ENCODE peak calls at places on chromosomes 16 and 17, in four cellular contexts. I is right lobe of liver; N is CD4-positive, alpha-beta T cell; B is AG10803. C is an unnamed sample.

GRCh38 chr17:9233761-9234160 is 212.5 kb downstream of the NTN1 start:
- DNase-seq in I (peak; percentile 13), N (no peak), B (no peak), C (no peak)

GRCh38 chr16:21568502-21569189 is 30.7 kb upstream of the METTL9 start:
- DNase-seq in I (no peak), N (no peak), B (no peak), C (no peak)

GRCh38 chr16:56634715-56635440 is 2.4 kb downstream of the MT1M start:
- DNase-seq in I (no peak), N (no peak), B (no peak), C (no peak)

GRCh38 chr17:30530346-30531025 is 53.3 kb downstream of the GOSR1 start:
- DNase-seq in I (no peak), N (no peak), B (peak; percentile 59), C (no peak)

GRCh38 chr16:66572356-66572755 is 6.1 kb downstream of the CMTM1 start:
- DNase-seq in I (no peak), N (no peak), B (no peak), C (no peak)

GRCh38 chr16:200388-200787 is 20.1 kb downstream of the HBQ1 start:
- DNase-seq in I (no peak), N (no peak), B (peak; percentile 71), C (no peak)

GRCh38 chr17:63946440-63947363 is 14.6 kb upstream of the CD79B start:
- DNase-seq in I (peak; percentile 55), N (peak; percentile 34), B (peak; percentile 15), C (peak; percentile 47)

GRCh38 chr16:11283820-11284248 is 2.7 kb upstream of the PRM1 start:
- DNase-seq in I (no peak), N (no peak), B (peak; percentile 15), C (no peak)

GRCh38 chr17:47674503-47674902 is 19.5 kb upstream of the TBKBP1 start:
- DNase-seq in I (no peak), N (no peak), B (no peak), C (no peak)

GRCh38 chr17:50514388-50514787 is 6.1 kb downstream of the MYCBPAP start:
- DNase-seq in I (no peak), N (no peak), B (no peak), C (no peak)

GRCh38 chr16:8919089-8919933 is 37.2 kb downstream of the LITAFD start:
- DNase-seq in I (no peak), N (no peak), B (no peak), C (no peak)

GRCh38 chr17:14701901-14702300 is 401.0 kb downstream of the HS3ST3B1 start:
- DNase-seq in I (no peak), N (no peak), B (peak; percentile 9), C (no peak)

DNA sequence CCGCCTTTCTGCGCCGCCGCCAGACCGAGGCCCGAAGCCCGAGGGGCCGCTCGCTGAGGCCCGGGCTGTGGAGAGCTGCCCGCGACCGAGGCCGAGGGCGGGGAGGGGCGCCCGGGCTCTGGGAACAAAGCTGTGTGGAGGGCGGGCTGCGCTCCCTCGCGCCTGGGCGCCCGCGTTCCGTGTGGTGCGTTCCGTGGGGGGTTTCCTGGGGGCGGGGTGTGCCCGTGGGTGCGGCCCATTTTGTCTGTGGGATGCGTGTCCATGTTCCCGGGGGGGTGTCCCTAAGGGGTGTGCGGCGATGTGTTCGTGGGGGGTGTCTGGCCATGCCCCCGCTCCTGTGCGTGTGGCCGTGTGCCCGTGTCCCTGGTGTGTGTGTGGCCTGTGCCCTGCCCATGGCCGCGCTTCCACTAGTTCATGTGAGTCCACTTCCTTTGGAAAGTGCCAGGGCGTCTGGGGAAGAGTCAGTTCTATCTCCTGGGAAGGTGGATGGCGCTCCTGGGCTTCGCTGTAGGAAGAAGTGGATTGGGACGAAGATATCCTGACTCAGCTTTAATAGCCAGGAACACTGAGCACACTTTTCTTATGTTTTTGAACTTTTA is 520 bp downstream of the JPT2 start:
- DNase-seq in I (peak; percentile 66), N (peak; percentile 35), B (peak; percentile 48), C (peak; percentile 38)
- TF ChIP-seq CTCF in I (no peak), N (no peak), B (no peak), C (no peak)

GRCh38 chr17:67549787-67550186 is 167.9 kb upstream of the NOL11 start:
- DNase-seq in I (no peak), N (no peak), B (no peak), C (no peak)

GRCh38 chr17:67548693-67549092 is 169.0 kb upstream of the NOL11 start:
- DNase-seq in I (no peak), N (no peak), B (no peak), C (no peak)

GRCh38 chr17:67544364-67544763 is 167.3 kb downstream of the PITPNC1 start:
- DNase-seq in I (peak; percentile 39), N (no peak), B (no peak), C (no peak)

GRCh38 chr17:67542219-67543114 is 165.4 kb downstream of the PITPNC1 start:
- DNase-seq in I (no peak), N (no peak), B (no peak), C (no peak)

DNA sequence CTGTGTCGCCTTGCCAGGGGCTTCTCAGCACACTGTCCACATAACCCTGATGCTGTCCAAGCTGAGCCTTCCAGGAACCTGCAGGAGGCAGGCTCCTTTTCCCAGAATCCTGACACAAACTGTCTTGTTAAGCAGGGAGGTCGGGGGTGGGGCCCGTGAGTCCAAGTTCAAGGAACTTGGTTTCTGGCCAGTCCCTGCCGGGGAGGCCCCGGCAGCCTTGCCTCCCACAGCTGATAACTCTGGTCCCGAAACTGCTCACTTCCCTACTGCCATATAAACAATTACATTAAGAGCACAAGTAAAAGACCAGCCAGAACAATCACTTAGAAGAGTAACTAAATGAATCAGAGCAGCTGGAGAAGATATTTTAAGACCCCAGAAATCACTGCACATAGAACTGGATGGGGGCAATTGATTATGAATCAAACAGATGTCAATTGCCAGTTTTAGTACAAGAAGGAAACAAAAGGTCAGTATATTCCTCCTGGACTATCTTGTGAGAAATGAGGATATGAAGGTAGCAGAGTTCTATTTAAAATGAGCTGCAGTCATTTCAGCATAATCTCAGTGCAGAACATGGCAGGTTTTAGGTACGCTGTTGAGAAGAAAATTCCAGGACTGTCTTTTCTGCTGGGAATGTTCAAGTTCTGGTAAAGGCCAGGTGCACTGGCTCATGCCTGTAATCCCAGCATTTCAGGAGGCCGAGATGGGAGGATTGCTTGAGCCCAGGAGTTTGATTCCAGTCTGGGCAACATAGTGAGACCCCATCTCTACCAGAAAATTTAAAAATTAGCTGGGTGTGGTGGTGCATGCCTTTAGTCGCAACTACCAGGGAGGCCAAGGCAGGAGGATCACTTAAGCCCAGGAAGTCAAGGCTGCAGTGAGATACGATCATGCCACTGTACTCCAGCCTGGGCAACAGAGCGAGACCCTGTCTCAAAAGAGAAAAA is 169.8 kb downstream of the PITPNC1 start:
- DNase-seq in I (peak; percentile 62), N (no peak), B (no peak), C (no peak)
- TF ChIP-seq CTCF in I (no peak), N (no peak), B (no peak), C (no peak)

GRCh38 chr17:6534846-6535514 is 21.4 kb downstream of the PITPNM3 start:
- DNase-seq in I (no peak), N (no peak), B (no peak), C (no peak)

GRCh38 chr17:6536053-6536452 is 20.3 kb downstream of the PITPNM3 start:
- DNase-seq in I (no peak), N (no peak), B (no peak), C (no peak)

GRCh38 chr17:6530324-6530920 is 25.9 kb downstream of the PITPNM3 start:
- DNase-seq in I (no peak), N (no peak), B (no peak), C (no peak)

GRCh38 chr17:6531575-6531974 is 24.8 kb downstream of the PITPNM3 start:
- DNase-seq in I (no peak), N (no peak), B (no peak), C (no peak)

GRCh38 chr17:6532441-6532885 is 23.9 kb downstream of the PITPNM3 start:
- DNase-seq in I (no peak), N (no peak), B (no peak), C (no peak)
- TF ChIP-seq CTCF in I (no peak), N (no peak), B (no peak), C (no peak)

GRCh38 chr16:78244131-78244899 is 144.9 kb downstream of the WWOX start:
- DNase-seq in I (no peak), N (no peak), B (no peak), C (no peak)

GRCh38 chr16:78252757-78253156 is 153.3 kb downstream of the WWOX start:
- DNase-seq in I (no peak), N (no peak), B (no peak), C (no peak)

GRCh38 chr16:78251115-78251514 is 151.7 kb downstream of the WWOX start:
- DNase-seq in I (no peak), N (no peak), B (no peak), C (no peak)

GRCh38 chr16:78249832-78250231 is 150.4 kb downstream of the WWOX start:
- DNase-seq in I (no peak), N (no peak), B (no peak), C (no peak)

GRCh38 chr16:78249056-78249455 is 149.6 kb downstream of the WWOX start:
- DNase-seq in I (peak; percentile 85), N (no peak), B (no peak), C (no peak)
- TF ChIP-seq CTCF in I (peak; percentile 54), N (no peak), B (no peak), C (no peak)

C was measured in natural killer cell.